ENCODE peak calls at places on chromosome 18, in seven cellular contexts. C is H1, L is astrocyte, D is GM23248, U is mammary epithelial cell, T is PC-9, Z is H9. X is an unnamed sample.
A peak's percentile ranks its signal among the peaks of the same experiment; 100 is the strongest.

GRCh38 chr18:39455300-39455699 is 1889.7 kb upstream of the CELF4 start:
- DNase-seq in C (no peak), T (peak; percentile 10), U (peak; percentile 96), Z (no peak), L (peak; percentile 46), D (peak; percentile 87), X (peak; percentile 50)

GRCh38 chr18:22985250-22985649 is 52.1 kb downstream of the RBBP8 start:
- DNase-seq in T (no peak), C (no peak), Z (no peak), D (no peak), U (no peak), L (no peak), X (peak; percentile 33)

GRCh38 chr18:8561123-8561905 is 47.9 kb upstream of the RAB12 start:
- DNase-seq in U (no peak), Z (no peak), C (no peak), D (no peak), T (no peak), L (no peak), X (no peak)

GRCh38 chr18:58727776-58728500 is 56.7 kb downstream of the MALT1 start:
- DNase-seq in U (no peak), T (no peak), L (peak; percentile 19), D (peak; percentile 27), C (no peak), Z (no peak), X (no peak)

GRCh38 chr18:9535430-9535972 is 60.2 kb downstream of the RALBP1 start:
- DNase-seq in T (no peak), L (peak; percentile 83), Z (no peak), U (no peak), C (no peak), D (peak; percentile 97), X (peak; percentile 24)

GRCh38 chr18:10346786-10347415 is 107.5 kb upstream of the APCDD1 start:
- DNase-seq in T (no peak), L (no peak), C (no peak), Z (no peak), U (no peak), D (no peak), X (no peak)

GRCh38 chr18:2325308-2325849 is 245.9 kb downstream of the METTL4 start:
- DNase-seq in U (peak; percentile 88), Z (no peak), C (no peak), D (no peak), L (peak; percentile 77), T (no peak), X (no peak)

GRCh38 chr18:60372598-60372997 is at the start of gene MC4R:
- DNase-seq in Z (peak; percentile 42), L (peak; percentile 74), T (peak; percentile 20), U (peak; percentile 35), D (peak; percentile 84), C (no peak), X (peak; percentile 46)

GRCh38 chr18:43933177-43933576 is 655.9 kb upstream of the SYT4 start:
- DNase-seq in L (no peak), D (no peak), C (no peak), T (no peak), U (no peak), Z (no peak), X (no peak)

GRCh38 chr18:60145776-60146175 is 226.8 kb downstream of the MC4R start:
- DNase-seq in Z (no peak), L (no peak), C (no peak), T (no peak), U (no peak), D (no peak), X (no peak)

DNA sequence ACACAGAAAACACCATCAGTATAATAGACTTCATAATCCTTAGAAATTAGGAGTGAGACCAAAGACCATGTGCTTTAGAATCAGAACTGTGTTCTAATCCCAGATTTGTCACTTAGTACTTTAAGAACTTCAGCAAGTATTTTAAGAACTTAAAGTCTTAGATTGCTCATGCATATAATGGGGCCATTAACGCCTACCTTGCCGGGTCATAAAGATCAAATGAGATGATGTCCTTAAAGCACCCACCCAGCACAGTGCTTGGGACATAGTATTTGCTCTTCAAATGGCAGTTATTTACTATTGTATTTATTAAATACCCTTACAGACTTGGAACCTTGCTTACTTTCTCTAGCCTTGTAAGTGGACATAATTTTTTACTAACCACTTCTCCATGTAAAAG is 156.1 kb downstream of the GREB1L start:
- DNase-seq in C (no peak), Z (no peak), T (no peak), D (no peak), L (no peak), U (no peak), X (no peak)
- H3K27me3 ChIP-seq in C (no peaks in the 10 kb centered on the region), Z (peaks cover 9% of the 10 kb centered on the region), T (no peaks in the 10 kb centered on the region), D (no peaks in the 10 kb centered on the region), L (no peaks in the 10 kb centered on the region), U (no peaks in the 10 kb centered on the region), X (no peaks in the 10 kb centered on the region)

DNA sequence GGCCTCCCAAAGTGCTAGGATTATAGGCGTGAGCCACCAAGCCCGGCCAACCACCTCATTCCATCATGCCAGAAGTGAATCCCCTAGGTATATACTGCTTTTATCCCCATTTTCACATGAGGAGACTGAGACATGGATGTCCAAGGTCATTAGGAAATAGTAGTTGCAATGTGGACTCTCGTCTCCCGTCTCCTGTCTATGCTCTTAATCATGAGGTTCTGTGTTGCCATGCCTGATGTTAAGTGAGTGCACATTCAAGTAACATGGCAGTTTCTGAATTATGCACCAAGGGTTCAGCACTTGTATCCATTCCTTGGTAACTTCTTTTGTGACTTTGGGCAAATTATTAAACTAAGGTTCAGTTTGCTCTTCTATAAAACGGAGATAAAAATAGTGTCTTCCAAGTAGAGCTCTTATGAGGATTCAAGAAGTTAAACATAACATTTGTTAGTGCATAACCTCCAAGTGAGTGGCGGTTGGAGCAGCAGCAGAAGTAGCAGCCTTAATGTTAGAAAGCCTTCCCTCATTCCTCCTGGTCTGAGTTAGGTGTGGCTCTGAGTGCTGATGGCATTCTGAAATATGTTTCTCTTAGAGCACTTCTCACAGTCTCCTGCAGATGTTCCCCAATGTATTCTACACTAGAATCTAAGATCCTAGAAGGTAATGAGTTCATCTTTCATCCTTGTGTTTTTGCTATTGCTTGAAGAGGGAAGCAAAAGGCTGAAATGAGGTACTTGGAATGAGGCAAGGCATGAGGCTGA is 21.9 kb downstream of the SOCS6 start:
- DNase-seq in D (no peak), C (no peak), U (no peak), Z (no peak), T (no peak), L (no peak), X (no peak)
- H4K20me1 ChIP-seq in D (peaks cover 5% of the 10 kb centered on the region), C (no peaks in the 10 kb centered on the region), U (no peaks in the 10 kb centered on the region), Z (no peaks in the 10 kb centered on the region), T (peaks cover 17% of the 10 kb centered on the region), L (peaks cover 95% of the 10 kb centered on the region), X (peaks cover 31% of the 10 kb centered on the region)

GRCh38 chr18:3836937-3837336 is 387.0 kb downstream of the TGIF1 start:
- DNase-seq in T (no peak), L (no peak), C (no peak), D (no peak), U (no peak), Z (no peak), X (no peak)
- H3K4me1 ChIP-seq in T (no peaks in the 10 kb centered on the region), L (no peaks in the 10 kb centered on the region), C (peaks cover 4% of the 10 kb centered on the region), D (no peaks in the 10 kb centered on the region), U (no peaks in the 10 kb centered on the region), Z (peaks cover 2% of the 10 kb centered on the region), X (no peaks in the 10 kb centered on the region)

GRCh38 chr18:79789091-79789891 is 8.4 kb upstream of the KCNG2 start:
- DNase-seq in U (no peak), C (peak; percentile 45), T (no peak), Z (no peak), D (no peak), L (no peak), X (no peak)

GRCh38 chr18:79788096-79789085 is 9.3 kb upstream of the KCNG2 start:
- DNase-seq in D (peak; percentile 27), Z (peak; percentile 55), L (no peak), C (peak; percentile 71), U (no peak), T (no peak), X (no peak)

GRCh38 chr18:79786781-79787526 is 10.8 kb upstream of the KCNG2 start:
- DNase-seq in C (peak; percentile 41), Z (no peak), L (no peak), U (no peak), T (no peak), D (peak; percentile 59), X (no peak)

GRCh38 chr18:79786304-79786703 is 11.4 kb upstream of the KCNG2 start:
- DNase-seq in U (no peak), D (no peak), C (peak; percentile 26), T (no peak), Z (no peak), L (no peak), X (no peak)

DNA sequence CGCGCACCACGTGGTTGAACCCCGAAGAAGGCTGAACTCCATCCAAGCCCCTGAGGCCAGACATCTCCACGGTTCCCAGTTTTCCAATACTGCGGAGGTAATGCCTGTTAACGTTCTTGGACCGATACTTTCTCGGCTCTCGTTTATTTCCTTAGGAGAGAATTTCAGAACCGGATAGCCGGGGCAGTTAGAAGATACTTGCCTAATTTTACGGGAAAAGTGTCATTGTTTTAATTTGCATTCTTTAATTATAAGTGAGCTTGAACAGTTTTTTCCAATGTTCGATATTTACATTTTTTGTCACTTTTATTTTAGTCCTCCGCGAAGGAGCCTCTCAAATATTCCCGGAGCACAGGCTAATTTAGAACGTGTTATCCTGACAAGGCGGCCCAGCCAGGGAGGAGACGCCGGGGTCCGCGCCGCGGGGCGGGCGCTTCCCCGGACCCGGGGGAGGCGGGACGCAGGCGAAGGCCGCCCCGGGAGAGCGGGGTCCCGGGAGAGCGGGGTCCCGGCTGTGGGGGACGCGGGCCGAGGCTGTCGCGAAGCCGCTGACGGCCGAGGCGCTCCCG is 10.1 kb upstream of the KCNG2 start:
- DNase-seq in C (no peak), U (no peak), L (no peak), Z (no peak), T (no peak), D (no peak), X (no peak)
- H3K27me3 ChIP-seq in C (peaks cover 40% of the 10 kb centered on the region), U (peaks cover 6% of the 10 kb centered on the region), L (peaks cover 24% of the 10 kb centered on the region), Z (peaks cover 19% of the 10 kb centered on the region), T (peaks cover 9% of the 10 kb centered on the region), D (peaks cover 22% of the 10 kb centered on the region), X (peaks cover 9% of the 10 kb centered on the region)

GRCh38 chr18:56495884-56496283 is 142.5 kb downstream of the TXNL1 start:
- DNase-seq in D (no peak), C (no peak), Z (no peak), L (no peak), T (no peak), U (no peak), X (no peak)
- H4K20me1 ChIP-seq in D (no peaks in the 10 kb centered on the region), C (no peaks in the 10 kb centered on the region), Z (no peaks in the 10 kb centered on the region), L (no peaks in the 10 kb centered on the region), T (no peaks in the 10 kb centered on the region), U (no peaks in the 10 kb centered on the region), X (no peaks in the 10 kb centered on the region)

X was measured in PC-3.